ENCODE peak calls at places on chromosomes 12 and 14, in six cellular contexts. S is HCT116, J is K562, E is uterus, M is endothelial cell of umbilical vein, A is heart left ventricle. P is an unnamed sample. For H3K27me3, the result is how much of the 10 kb centered on the place peaks cover.

GRCh38 chr14:75041613-75042012 is 9.7 kb downstream of the MLH3 start:
- DNase-seq in S (no peak), E (no peak), M (peak), J (no peak), A (no peak), P (no peak)

GRCh38 chr12:102005256-102005655 is 56.5 kb downstream of the WASHC3 start:
- DNase-seq in E (no peak), A (no peak), S (no peak), J (no peak), M (no peak), P (peak)

GRCh38 chr14:71012888-71013287 is 105.6 kb downstream of the PCNX1 start:
- DNase-seq in J (no peak), A (no peak), S (no peak), M (no peak), E (no peak), P (no peak)

GRCh38 chr12:112904571-112904970 is 2.2 kb upstream of the OAS1 start:
- DNase-seq in M (peak), J (no peak), A (no peak), E (no peak), S (no peak), P (no peak)

GRCh38 chr14:104752338-104752734 is 611 bp upstream of the SIVA1 start:
- DNase-seq in M (no peak), A (no peak), S (no peak), J (no peak), E (peak), P (no peak)

GRCh38 chr12:91940322-91940721 is 205.3 kb downstream of the BTG1 start:
- DNase-seq in E (no peak), M (no peak), S (no peak), A (no peak), J (no peak), P (no peak)

GRCh38 chr12:88552672-88553079 is 27.6 kb downstream of the KITLG start:
- DNase-seq in M (no peak), A (no peak), S (no peak), E (no peak), J (no peak), P (no peak)

GRCh38 chr12:30822385-30823139 is 67.8 kb upstream of the CAPRIN2 start:
- DNase-seq in S (no peak), A (peak), M (peak), J (no peak), E (peak), P (peak)

GRCh38 chr14:65255583-65256443 is 153.5 kb upstream of the MAX start:
- DNase-seq in S (peak), E (no peak), J (no peak), M (no peak), A (no peak), P (no peak)

GRCh38 chr14:60485600-60486251 is at the start of gene C14orf39:
- DNase-seq in S (no peak), E (no peak), J (peak), M (peak), A (no peak), P (peak)

GRCh38 chr12:43444940-43445564 is 107.0 kb downstream of the ADAMTS20 start:
- DNase-seq in S (peak), M (peak), J (peak), A (no peak), E (no peak), P (peak)

GRCh38 chr12:58346032-58346632 is 404.8 kb downstream of the ATP23 start:
- DNase-seq in M (peak), E (no peak), S (peak), A (no peak), J (peak), P (no peak)

GRCh38 chr14:84208451-84208850 is 1321.5 kb upstream of the FLRT2 start:
- DNase-seq in S (no peak), J (no peak), M (no peak), E (no peak), A (no peak), P (no peak)

GRCh38 chr14:91140672-91141071 is 26.8 kb downstream of the DGLUCY start:
- DNase-seq in J (peak), E (no peak), A (no peak), M (peak), S (peak), P (peak)

GRCh38 chr12:65896743-65897142 is 72.5 kb downstream of the HMGA2 start:
- DNase-seq in J (no peak), M (no peak), A (no peak), S (no peak), E (no peak), P (no peak)

GRCh38 chr14:89641495-89642162 is 224.6 kb upstream of the FOXN3 start:
- DNase-seq in J (no peak), E (no peak), A (no peak), S (no peak), M (no peak), P (no peak)

GRCh38 chr14:30017370-30017993 is 89.8 kb upstream of the PRKD1 start:
- DNase-seq in S (no peak), A (no peak), E (no peak), M (no peak), J (no peak), P (no peak)

GRCh38 chr14:65299837-65300236 is 112.7 kb upstream of the FUT8 start:
- DNase-seq in A (no peak), S (no peak), E (no peak), M (no peak), J (peak), P (no peak)

GRCh38 chr14:20655851-20656250 is 14.4 kb upstream of the OR6S1 start:
- DNase-seq in M (no peak), E (no peak), S (no peak), J (no peak), A (no peak), P (no peak)

GRCh38 chr14:34684578-34684977 is 29.8 kb downstream of the CFL2 start:
- DNase-seq in M (no peak), S (no peak), E (no peak), J (no peak), A (no peak), P (no peak)

GRCh38 chr14:23301288-23301968 is 1.2 kb downstream of the PPP1R3E start:
- DNase-seq in J (peak), A (peak), S (peak), E (peak), M (peak), P (peak)

GRCh38 chr12:122848471-122849351 is 13.5 kb downstream of the HIP1R start:
- DNase-seq in A (no peak), M (no peak), E (no peak), S (no peak), J (no peak), P (no peak)

GRCh38 chr14:26703967-26704366 is 106.1 kb upstream of the NOVA1 start:
- DNase-seq in S (no peak), M (no peak), J (no peak), E (no peak), A (no peak), P (no peak)

GRCh38 chr12:107027304-107028053 is 40.5 kb upstream of the MTERF2 start:
- DNase-seq in E (no peak), M (peak), J (no peak), A (no peak), S (peak), P (peak)

GRCh38 chr14:23881292-23881691 is 72.3 kb upstream of the DHRS4 start:
- DNase-seq in M (no peak), J (no peak), S (no peak), E (no peak), A (no peak), P (no peak)

GRCh38 chr12:77402726-77403125 is 337.4 kb upstream of the E2F7 start:
- DNase-seq in M (peak), J (no peak), A (no peak), E (no peak), S (no peak), P (no peak)

GRCh38 chr14:77364146-77364545 is 12.7 kb downstream of the TMED8 start:
- DNase-seq in A (no peak), E (no peak), S (no peak), J (no peak), M (no peak), P (no peak)

GRCh38 chr14:90726656-90727055 is 89.6 kb downstream of the TTC7B start:
- DNase-seq in A (no peak), J (no peak), M (no peak), S (peak), E (peak), P (no peak)

GRCh38 chr14:89365071-89365801 is 51.8 kb downstream of the FOXN3 start:
- DNase-seq in M (no peak), A (no peak), J (no peak), E (peak), S (no peak), P (no peak)

GRCh38 chr14:51289169-51289568 is 49.1 kb downstream of the TMX1 start:
- DNase-seq in M (no peak), S (no peak), A (no peak), E (no peak), J (no peak), P (no peak)

GRCh38 chr12:52233462-52234141 is 559 bp downstream of the KRT7 start:
- DNase-seq in E (no peak), M (no peak), A (peak), S (no peak), J (no peak), P (no peak)

GRCh38 chr12:47004634-47005033 is 74.8 kb upstream of the PCED1B start:
- DNase-seq in E (no peak), S (no peak), A (no peak), M (no peak), J (no peak), P (no peak)

GRCh38 chr12:70925542-70925941 is 5.0 kb upstream of the PTPRR start:
- DNase-seq in J (no peak), A (no peak), S (no peak), M (no peak), E (no peak), P (no peak)

GRCh38 chr12:70929029-70929428 is 8.5 kb upstream of the PTPRR start:
- DNase-seq in M (no peak), S (no peak), E (no peak), J (no peak), A (no peak), P (no peak)

GRCh38 chr12:70933133-70933532 is 12.6 kb upstream of the PTPRR start:
- DNase-seq in S (no peak), E (no peak), A (no peak), M (no peak), J (no peak), P (no peak)

GRCh38 chr12:70927356-70927755 is 6.8 kb upstream of the PTPRR start:
- DNase-seq in J (no peak), S (no peak), M (no peak), E (no peak), A (no peak), P (no peak)

GRCh38 chr12:70928066-70928465 is 7.5 kb upstream of the PTPRR start:
- DNase-seq in M (no peak), J (no peak), S (no peak), A (no peak), E (no peak), P (no peak)
- H3K27me3 ChIP-seq in M (under half), J (under half), S (under half), A (under half), E (under half), P (under half)

GRCh38 chr12:32171211-32171610 is 64.6 kb downstream of the BICD1 start:
- DNase-seq in J (no peak), S (no peak), M (no peak), E (no peak), A (no peak), P (no peak)
- TF ChIP-seq POLR2A in J (no peak), S (no peak), M (no peak), E (no peak), A (no peak), P (no peak)

DNA sequence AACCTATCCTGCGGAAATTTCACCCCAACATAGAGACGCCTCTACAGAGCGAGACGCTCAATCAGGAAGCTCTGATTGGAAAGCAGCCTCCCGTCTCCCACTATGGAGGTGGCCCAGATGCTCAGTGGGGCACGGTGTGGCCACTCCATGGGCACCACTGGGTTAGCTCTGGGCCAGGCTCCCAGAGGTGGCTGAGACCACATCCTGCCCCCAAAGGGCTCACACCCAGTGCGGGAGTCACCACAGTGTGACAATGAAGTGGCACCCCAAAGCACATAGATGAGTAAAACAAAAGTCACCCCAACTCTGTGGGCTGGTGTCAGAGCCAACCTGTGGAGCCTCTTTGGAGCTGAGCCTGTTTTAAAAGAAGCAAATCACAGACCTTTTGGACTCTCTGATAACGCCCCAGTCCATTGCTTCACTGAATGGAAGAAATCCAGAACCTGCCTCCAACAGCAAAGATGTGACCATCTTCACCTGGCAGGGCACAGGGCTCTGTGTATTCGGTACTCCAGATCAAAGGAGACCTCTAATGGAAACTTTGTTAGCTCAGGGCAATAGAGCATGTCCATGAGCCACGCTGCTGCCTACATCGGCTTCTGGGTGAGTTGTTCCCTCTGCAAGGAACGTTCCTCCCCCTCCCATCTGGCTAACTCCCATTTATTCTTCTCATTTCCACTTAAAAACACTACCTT is 19.6 kb downstream of the CLMN start:
- DNase-seq in M (no peak), A (no peak), S (no peak), E (no peak), J (no peak), P (no peak)
- H3K27ac ChIP-seq in M (no peak), A (no peak), S (no peak), E (no peak), J (no peak), P (no peak)

DNA sequence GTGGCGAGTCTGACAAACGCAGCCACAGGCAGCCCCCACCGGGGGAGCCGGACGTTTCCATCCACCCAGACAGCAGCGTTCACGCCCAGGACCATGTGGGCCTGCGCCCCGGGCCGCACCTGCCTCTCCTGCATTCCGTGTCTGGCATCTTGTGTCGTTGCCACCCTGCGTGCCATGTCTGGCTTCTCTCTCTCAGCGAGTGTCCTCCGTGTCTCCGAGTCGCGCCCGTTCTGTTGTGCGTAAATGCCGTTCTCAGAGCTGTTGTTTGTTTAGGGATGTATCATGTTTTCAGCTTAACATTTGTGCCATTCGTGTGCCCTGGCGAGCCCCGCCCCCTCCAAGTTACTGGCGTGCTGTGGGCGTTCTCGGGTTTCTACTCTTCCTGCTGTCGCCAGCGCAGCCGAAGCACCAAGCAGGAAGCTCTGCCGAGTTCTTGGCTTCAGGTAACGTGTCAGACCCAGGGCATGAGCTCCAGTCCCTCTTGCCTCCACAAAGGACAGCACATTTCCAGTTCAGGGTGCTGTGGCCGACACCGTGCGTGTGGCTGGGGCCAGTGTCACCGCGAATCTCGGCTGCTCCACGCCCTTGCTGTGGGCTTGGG is 34.6 kb downstream of the NOC4L start:
- DNase-seq in M (no peak), J (no peak), A (peak), E (no peak), S (no peak), P (no peak)
- H3K27me3 ChIP-seq in M (under half), J (half or more), A (half or more), E (under half), S (under half), P (under half)

GRCh38 chr14:100669468-100669867 is 57.2 kb upstream of the DLK1 start:
- DNase-seq in A (peak), J (peak), M (no peak), S (no peak), E (no peak), P (no peak)

GRCh38 chr14:100673085-100673806 is 53.4 kb upstream of the DLK1 start:
- DNase-seq in S (no peak), J (no peak), A (no peak), E (no peak), M (no peak), P (no peak)

GRCh38 chr14:100671906-100672305 is 54.8 kb upstream of the DLK1 start:
- DNase-seq in E (no peak), M (no peak), J (no peak), A (no peak), S (no peak), P (no peak)

GRCh38 chr14:100670017-100670974 is 56.4 kb upstream of the DLK1 start:
- DNase-seq in M (no peak), J (no peak), A (peak), E (no peak), S (no peak), P (no peak)

GRCh38 chr14:100671386-100671901 is 55.2 kb upstream of the DLK1 start:
- DNase-seq in M (no peak), S (no peak), J (no peak), A (no peak), E (no peak), P (no peak)
- TF ChIP-seq POLR2A in M (no peak), S (no peak), J (no peak), A (no peak), E (no peak), P (no peak)

GRCh38 chr12:49020441-49020840 is 1.9 kb upstream of the PRKAG1 start:
- DNase-seq in J (no peak), M (no peak), E (no peak), S (no peak), A (peak), P (no peak)
- H3K27ac ChIP-seq in J (no peak), M (no peak), E (no peak), S (no peak), A (peak), P (no peak)

GRCh38 chr14:21673718-21674117 is at the start of gene OR4E1:
- DNase-seq in A (no peak), E (no peak), S (no peak), J (no peak), M (no peak), P (no peak)

GRCh38 chr14:21672116-21672515 is 1.5 kb downstream of the OR4E1 start:
- DNase-seq in A (no peak), M (peak), E (no peak), S (no peak), J (no peak), P (no peak)

GRCh38 chr14:21668377-21668776 is 5.2 kb downstream of the OR4E1 start:
- DNase-seq in J (no peak), A (no peak), S (no peak), E (no peak), M (peak), P (no peak)

GRCh38 chr14:21669284-21669683 is 4.3 kb downstream of the OR4E1 start:
- DNase-seq in J (no peak), M (no peak), A (no peak), E (no peak), S (no peak), P (no peak)

DNA sequence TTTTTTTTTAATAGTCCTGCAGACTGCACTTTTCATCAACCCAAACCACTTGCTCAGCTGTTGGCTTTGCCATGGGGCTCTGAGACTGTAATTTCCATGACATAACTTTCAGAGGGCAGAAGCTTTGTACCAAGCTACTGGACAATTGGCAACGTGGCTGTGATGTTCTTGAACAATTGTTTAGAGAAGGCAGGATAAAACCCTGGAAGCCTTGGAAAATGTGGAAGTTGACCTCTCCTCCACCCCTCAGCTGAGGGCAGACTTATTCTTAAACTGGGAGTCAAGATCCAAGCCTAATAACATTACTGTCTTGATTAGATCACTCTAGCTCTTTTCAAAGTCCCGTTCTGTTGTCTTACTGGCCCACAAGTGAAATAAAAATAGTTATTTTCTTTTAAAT is 2.2 kb downstream of the OR4E1 start:
- DNase-seq in A (no peak), S (no peak), E (no peak), M (peak), J (no peak), P (no peak)
- H3K27me3 ChIP-seq in A (under half), S (under half), E (under half), M (under half), J (under half), P (under half)

GRCh38 chr12:120903382-120903817 is 758 bp downstream of the SPPL3 start:
- DNase-seq in M (peak), E (peak), A (peak), J (peak), S (no peak), P (peak)
- TF ChIP-seq POLR2A in M (no peak), E (no peak), A (peak), J (no peak), S (no peak), P (no peak)